ENCODE peak calls at places on chromosome 19, in nine cellular contexts. One of them, this sample, is unnamed.

GRCh38 chr19:12867120-12868099 is 13.8 kb downstream of the DNASE2 start:
- DNase-seq in stimulated activated naive B cell treated with anti-CD40 and anti-IgM and Interleukin-4, amounts not matched to agents 10 μg/mL and 1 μg/mL and 100 μg/mL, for 72 hours: peak
- DNase-seq in T-cell: peak
- DNase-seq in lung: no peak
- DNase-seq in AML-193: peak
- DNase-seq in ELR: peak
- DNase-seq in endodermal cell: peak
- DNase-seq in Peyer's patch: peak
- DNase-seq in T follicular helper cell: peak
- DNase-seq in this sample: no peak

GRCh38 chr19:46970815-46971214 is 48.8 kb upstream of the NPAS1 start:
- DNase-seq in stimulated activated naive B cell treated with anti-CD40 and anti-IgM and Interleukin-4, amounts not matched to agents 10 μg/mL and 1 μg/mL and 100 μg/mL, for 72 hours: no peak
- DNase-seq in T-cell: no peak
- DNase-seq in lung: no peak
- DNase-seq in AML-193: no peak
- DNase-seq in ELR: peak
- DNase-seq in endodermal cell: no peak
- DNase-seq in Peyer's patch: no peak
- DNase-seq in T follicular helper cell: no peak
- DNase-seq in this sample: no peak

GRCh38 chr19:39915101-39915847 is 19.2 kb downstream of the FCGBP start:
- DNase-seq in stimulated activated naive B cell treated with anti-CD40 and anti-IgM and Interleukin-4, amounts not matched to agents 10 μg/mL and 1 μg/mL and 100 μg/mL, for 72 hours: no peak
- DNase-seq in T-cell: no peak
- DNase-seq in lung: peak
- DNase-seq in AML-193: no peak
- DNase-seq in ELR: no peak
- DNase-seq in endodermal cell: peak
- DNase-seq in Peyer's patch: no peak
- DNase-seq in T follicular helper cell: no peak
- DNase-seq in this sample: no peak

GRCh38 chr19:39007096-39007495 is 25.3 kb downstream of the FBXO27 start:
- DNase-seq in stimulated activated naive B cell treated with anti-CD40 and anti-IgM and Interleukin-4, amounts not matched to agents 10 μg/mL and 1 μg/mL and 100 μg/mL, for 72 hours: no peak
- DNase-seq in T-cell: no peak
- DNase-seq in lung: no peak
- DNase-seq in AML-193: no peak
- DNase-seq in ELR: no peak
- DNase-seq in endodermal cell: no peak
- DNase-seq in Peyer's patch: no peak
- DNase-seq in T follicular helper cell: no peak
- DNase-seq in this sample: no peak

GRCh38 chr19:21483589-21484170 is 21.7 kb upstream of the ZNF429 start:
- DNase-seq in stimulated activated naive B cell treated with anti-CD40 and anti-IgM and Interleukin-4, amounts not matched to agents 10 μg/mL and 1 μg/mL and 100 μg/mL, for 72 hours: peak
- DNase-seq in T-cell: peak
- DNase-seq in lung: peak
- DNase-seq in AML-193: peak
- DNase-seq in ELR: peak
- DNase-seq in endodermal cell: peak
- DNase-seq in Peyer's patch: no peak
- DNase-seq in T follicular helper cell: peak
- DNase-seq in this sample: no peak

GRCh38 chr19:38252935-38253691 is 3.1 kb downstream of the PPP1R14A start:
- DNase-seq in stimulated activated naive B cell treated with anti-CD40 and anti-IgM and Interleukin-4, amounts not matched to agents 10 μg/mL and 1 μg/mL and 100 μg/mL, for 72 hours: peak
- DNase-seq in T-cell: no peak
- DNase-seq in lung: no peak
- DNase-seq in AML-193: no peak
- DNase-seq in ELR: no peak
- DNase-seq in endodermal cell: peak
- DNase-seq in Peyer's patch: no peak
- DNase-seq in T follicular helper cell: no peak
- DNase-seq in this sample: peak

GRCh38 chr19:48815870-48816501 is 5.2 kb upstream of the BCAT2 start:
- DNase-seq in stimulated activated naive B cell treated with anti-CD40 and anti-IgM and Interleukin-4, amounts not matched to agents 10 μg/mL and 1 μg/mL and 100 μg/mL, for 72 hours: no peak
- DNase-seq in T-cell: no peak
- DNase-seq in lung: no peak
- DNase-seq in AML-193: no peak
- DNase-seq in ELR: peak
- DNase-seq in endodermal cell: no peak
- DNase-seq in Peyer's patch: no peak
- DNase-seq in T follicular helper cell: no peak
- DNase-seq in this sample: no peak

GRCh38 chr19:991174-991931 is 7.2 kb downstream of the WDR18 start:
- DNase-seq in stimulated activated naive B cell treated with anti-CD40 and anti-IgM and Interleukin-4, amounts not matched to agents 10 μg/mL and 1 μg/mL and 100 μg/mL, for 72 hours: no peak
- DNase-seq in T-cell: peak
- DNase-seq in lung: no peak
- DNase-seq in AML-193: no peak
- DNase-seq in ELR: peak
- DNase-seq in endodermal cell: peak
- DNase-seq in Peyer's patch: no peak
- DNase-seq in T follicular helper cell: peak
- DNase-seq in this sample: no peak

GRCh38 chr19:11196406-11197287 is 698 bp downstream of the KANK2 start:
- DNase-seq in stimulated activated naive B cell treated with anti-CD40 and anti-IgM and Interleukin-4, amounts not matched to agents 10 μg/mL and 1 μg/mL and 100 μg/mL, for 72 hours: no peak
- DNase-seq in T-cell: no peak
- DNase-seq in lung: peak
- DNase-seq in AML-193: no peak
- DNase-seq in ELR: peak
- DNase-seq in endodermal cell: peak
- DNase-seq in Peyer's patch: peak
- DNase-seq in T follicular helper cell: no peak
- DNase-seq in this sample: no peak

GRCh38 chr19:7965921-7966665 is 22.6 kb upstream of the TIMM44 start:
- DNase-seq in stimulated activated naive B cell treated with anti-CD40 and anti-IgM and Interleukin-4, amounts not matched to agents 10 μg/mL and 1 μg/mL and 100 μg/mL, for 72 hours: no peak
- DNase-seq in T-cell: no peak
- DNase-seq in lung: no peak
- DNase-seq in AML-193: no peak
- DNase-seq in ELR: no peak
- DNase-seq in endodermal cell: no peak
- DNase-seq in Peyer's patch: no peak
- DNase-seq in T follicular helper cell: no peak
- DNase-seq in this sample: no peak

GRCh38 chr19:6023936-6024335 is 46.0 kb upstream of the RANBP3 start:
- DNase-seq in stimulated activated naive B cell treated with anti-CD40 and anti-IgM and Interleukin-4, amounts not matched to agents 10 μg/mL and 1 μg/mL and 100 μg/mL, for 72 hours: no peak
- DNase-seq in T-cell: no peak
- DNase-seq in lung: no peak
- DNase-seq in AML-193: no peak
- DNase-seq in ELR: no peak
- DNase-seq in endodermal cell: no peak
- DNase-seq in Peyer's patch: peak
- DNase-seq in T follicular helper cell: no peak
- DNase-seq in this sample: no peak

GRCh38 chr19:7918615-7919421 is 1.3 kb upstream of the SNAPC2 start:
- DNase-seq in stimulated activated naive B cell treated with anti-CD40 and anti-IgM and Interleukin-4, amounts not matched to agents 10 μg/mL and 1 μg/mL and 100 μg/mL, for 72 hours: no peak
- DNase-seq in T-cell: no peak
- DNase-seq in lung: no peak
- DNase-seq in AML-193: no peak
- DNase-seq in ELR: no peak
- DNase-seq in endodermal cell: no peak
- DNase-seq in Peyer's patch: peak
- DNase-seq in T follicular helper cell: no peak
- DNase-seq in this sample: no peak

GRCh38 chr19:38773469-38774177 is at the start of gene LGALS7:
- DNase-seq in stimulated activated naive B cell treated with anti-CD40 and anti-IgM and Interleukin-4, amounts not matched to agents 10 μg/mL and 1 μg/mL and 100 μg/mL, for 72 hours: no peak
- DNase-seq in T-cell: no peak
- DNase-seq in lung: no peak
- DNase-seq in AML-193: no peak
- DNase-seq in ELR: no peak
- DNase-seq in endodermal cell: no peak
- DNase-seq in Peyer's patch: no peak
- DNase-seq in T follicular helper cell: no peak
- DNase-seq in this sample: no peak

GRCh38 chr19:57672466-57672865 is 3.7 kb downstream of the ZSCAN4 start:
- DNase-seq in stimulated activated naive B cell treated with anti-CD40 and anti-IgM and Interleukin-4, amounts not matched to agents 10 μg/mL and 1 μg/mL and 100 μg/mL, for 72 hours: no peak
- DNase-seq in T-cell: no peak
- DNase-seq in lung: no peak
- DNase-seq in AML-193: no peak
- DNase-seq in ELR: no peak
- DNase-seq in endodermal cell: no peak
- DNase-seq in Peyer's patch: no peak
- DNase-seq in T follicular helper cell: no peak
- DNase-seq in this sample: no peak

GRCh38 chr19:33194884-33195710 is 967 bp downstream of the LRP3 start:
- DNase-seq in stimulated activated naive B cell treated with anti-CD40 and anti-IgM and Interleukin-4, amounts not matched to agents 10 μg/mL and 1 μg/mL and 100 μg/mL, for 72 hours: no peak
- DNase-seq in T-cell: no peak
- DNase-seq in lung: no peak
- DNase-seq in AML-193: no peak
- DNase-seq in ELR: peak
- DNase-seq in endodermal cell: peak
- DNase-seq in Peyer's patch: no peak
- DNase-seq in T follicular helper cell: no peak
- DNase-seq in this sample: no peak

GRCh38 chr19:16066611-16067104 is 9.6 kb upstream of the TPM4 start:
- DNase-seq in stimulated activated naive B cell treated with anti-CD40 and anti-IgM and Interleukin-4, amounts not matched to agents 10 μg/mL and 1 μg/mL and 100 μg/mL, for 72 hours: no peak
- DNase-seq in T-cell: peak
- DNase-seq in lung: no peak
- DNase-seq in AML-193: peak
- DNase-seq in ELR: peak
- DNase-seq in endodermal cell: no peak
- DNase-seq in Peyer's patch: peak
- DNase-seq in T follicular helper cell: peak
- DNase-seq in this sample: no peak

GRCh38 chr19:10113964-10114650 is 2.6 kb downstream of the P2RY11 start:
- DNase-seq in stimulated activated naive B cell treated with anti-CD40 and anti-IgM and Interleukin-4, amounts not matched to agents 10 μg/mL and 1 μg/mL and 100 μg/mL, for 72 hours: no peak
- DNase-seq in T-cell: no peak
- DNase-seq in lung: no peak
- DNase-seq in AML-193: no peak
- DNase-seq in ELR: no peak
- DNase-seq in endodermal cell: peak
- DNase-seq in Peyer's patch: no peak
- DNase-seq in T follicular helper cell: no peak
- DNase-seq in this sample: no peak

GRCh38 chr19:2266183-2266993 is 10.2 kb upstream of the JSRP1 start:
- DNase-seq in stimulated activated naive B cell treated with anti-CD40 and anti-IgM and Interleukin-4, amounts not matched to agents 10 μg/mL and 1 μg/mL and 100 μg/mL, for 72 hours: peak
- DNase-seq in T-cell: no peak
- DNase-seq in lung: peak
- DNase-seq in AML-193: peak
- DNase-seq in ELR: peak
- DNase-seq in endodermal cell: no peak
- DNase-seq in Peyer's patch: peak
- DNase-seq in T follicular helper cell: no peak
- DNase-seq in this sample: peak

GRCh38 chr19:37519890-37520289 is 13.2 kb downstream of the ZNF793 start:
- DNase-seq in stimulated activated naive B cell treated with anti-CD40 and anti-IgM and Interleukin-4, amounts not matched to agents 10 μg/mL and 1 μg/mL and 100 μg/mL, for 72 hours: no peak
- DNase-seq in T-cell: no peak
- DNase-seq in lung: no peak
- DNase-seq in AML-193: no peak
- DNase-seq in ELR: peak
- DNase-seq in endodermal cell: no peak
- DNase-seq in Peyer's patch: no peak
- DNase-seq in T follicular helper cell: no peak
- DNase-seq in this sample: no peak

GRCh38 chr19:48735031-48735615 is 5.3 kb downstream of the RASIP1 start:
- DNase-seq in stimulated activated naive B cell treated with anti-CD40 and anti-IgM and Interleukin-4, amounts not matched to agents 10 μg/mL and 1 μg/mL and 100 μg/mL, for 72 hours: no peak
- DNase-seq in T-cell: no peak
- DNase-seq in lung: no peak
- DNase-seq in AML-193: no peak
- DNase-seq in ELR: peak
- DNase-seq in endodermal cell: peak
- DNase-seq in Peyer's patch: peak
- DNase-seq in T follicular helper cell: no peak
- DNase-seq in this sample: no peak

GRCh38 chr19:55406869-55407624 is 541 bp downstream of the UBE2S start:
- DNase-seq in stimulated activated naive B cell treated with anti-CD40 and anti-IgM and Interleukin-4, amounts not matched to agents 10 μg/mL and 1 μg/mL and 100 μg/mL, for 72 hours: no peak
- DNase-seq in T-cell: no peak
- DNase-seq in lung: peak
- DNase-seq in AML-193: no peak
- DNase-seq in ELR: peak
- DNase-seq in endodermal cell: peak
- DNase-seq in Peyer's patch: peak
- DNase-seq in T follicular helper cell: no peak
- DNase-seq in this sample: no peak

GRCh38 chr19:9474975-9475374 is 23.4 kb downstream of the ZNF560 start:
- DNase-seq in stimulated activated naive B cell treated with anti-CD40 and anti-IgM and Interleukin-4, amounts not matched to agents 10 μg/mL and 1 μg/mL and 100 μg/mL, for 72 hours: no peak
- DNase-seq in T-cell: no peak
- DNase-seq in lung: no peak
- DNase-seq in AML-193: no peak
- DNase-seq in ELR: no peak
- DNase-seq in endodermal cell: no peak
- DNase-seq in Peyer's patch: no peak
- DNase-seq in T follicular helper cell: no peak
- DNase-seq in this sample: no peak

GRCh38 chr19:49538643-49539042 is 10.8 kb downstream of the RCN3 start:
- DNase-seq in stimulated activated naive B cell treated with anti-CD40 and anti-IgM and Interleukin-4, amounts not matched to agents 10 μg/mL and 1 μg/mL and 100 μg/mL, for 72 hours: no peak
- DNase-seq in T-cell: no peak
- DNase-seq in lung: no peak
- DNase-seq in AML-193: no peak
- DNase-seq in ELR: no peak
- DNase-seq in endodermal cell: no peak
- DNase-seq in Peyer's patch: no peak
- DNase-seq in T follicular helper cell: no peak
- DNase-seq in this sample: no peak

GRCh38 chr19:28920269-28921066 is 292.5 kb downstream of the UQCRFS1 start:
- DNase-seq in stimulated activated naive B cell treated with anti-CD40 and anti-IgM and Interleukin-4, amounts not matched to agents 10 μg/mL and 1 μg/mL and 100 μg/mL, for 72 hours: no peak
- DNase-seq in T-cell: no peak
- DNase-seq in lung: no peak
- DNase-seq in AML-193: peak
- DNase-seq in ELR: no peak
- DNase-seq in endodermal cell: peak
- DNase-seq in Peyer's patch: no peak
- DNase-seq in T follicular helper cell: no peak
- DNase-seq in this sample: no peak

GRCh38 chr19:48681127-48681470 is 8.3 kb upstream of the NTN5 start:
- DNase-seq in stimulated activated naive B cell treated with anti-CD40 and anti-IgM and Interleukin-4, amounts not matched to agents 10 μg/mL and 1 μg/mL and 100 μg/mL, for 72 hours: no peak
- DNase-seq in T-cell: no peak
- DNase-seq in lung: no peak
- DNase-seq in AML-193: no peak
- DNase-seq in ELR: peak
- DNase-seq in endodermal cell: no peak
- DNase-seq in Peyer's patch: no peak
- DNase-seq in T follicular helper cell: no peak
- DNase-seq in this sample: no peak

GRCh38 chr19:49881186-49881585 is 3.7 kb downstream of the TBC1D17 start:
- DNase-seq in stimulated activated naive B cell treated with anti-CD40 and anti-IgM and Interleukin-4, amounts not matched to agents 10 μg/mL and 1 μg/mL and 100 μg/mL, for 72 hours: no peak
- DNase-seq in T-cell: no peak
- DNase-seq in lung: no peak
- DNase-seq in AML-193: no peak
- DNase-seq in ELR: no peak
- DNase-seq in endodermal cell: no peak
- DNase-seq in Peyer's patch: no peak
- DNase-seq in T follicular helper cell: no peak
- DNase-seq in this sample: no peak

GRCh38 chr19:43306097-43306496 is 36.8 kb upstream of the PSG9 start:
- DNase-seq in stimulated activated naive B cell treated with anti-CD40 and anti-IgM and Interleukin-4, amounts not matched to agents 10 μg/mL and 1 μg/mL and 100 μg/mL, for 72 hours: no peak
- DNase-seq in T-cell: no peak
- DNase-seq in lung: no peak
- DNase-seq in AML-193: no peak
- DNase-seq in ELR: peak
- DNase-seq in endodermal cell: no peak
- DNase-seq in Peyer's patch: no peak
- DNase-seq in T follicular helper cell: no peak
- DNase-seq in this sample: no peak

GRCh38 chr19:16160943-16161560 is 12.3 kb downstream of the CIB3 start:
- DNase-seq in stimulated activated naive B cell treated with anti-CD40 and anti-IgM and Interleukin-4, amounts not matched to agents 10 μg/mL and 1 μg/mL and 100 μg/mL, for 72 hours: no peak
- DNase-seq in T-cell: no peak
- DNase-seq in lung: no peak
- DNase-seq in AML-193: no peak
- DNase-seq in ELR: peak
- DNase-seq in endodermal cell: no peak
- DNase-seq in Peyer's patch: no peak
- DNase-seq in T follicular helper cell: no peak
- DNase-seq in this sample: no peak

GRCh38 chr19:1045247-1045603 is 5.3 kb downstream of the ABCA7 start:
- DNase-seq in stimulated activated naive B cell treated with anti-CD40 and anti-IgM and Interleukin-4, amounts not matched to agents 10 μg/mL and 1 μg/mL and 100 μg/mL, for 72 hours: no peak
- DNase-seq in T-cell: peak
- DNase-seq in lung: no peak
- DNase-seq in AML-193: no peak
- DNase-seq in ELR: peak
- DNase-seq in endodermal cell: peak
- DNase-seq in Peyer's patch: peak
- DNase-seq in T follicular helper cell: peak
- DNase-seq in this sample: no peak

GRCh38 chr19:37975071-37975470 is 68.1 kb downstream of the SIPA1L3 start:
- DNase-seq in stimulated activated naive B cell treated with anti-CD40 and anti-IgM and Interleukin-4, amounts not matched to agents 10 μg/mL and 1 μg/mL and 100 μg/mL, for 72 hours: no peak
- DNase-seq in T-cell: no peak
- DNase-seq in lung: no peak
- DNase-seq in AML-193: no peak
- DNase-seq in ELR: no peak
- DNase-seq in endodermal cell: no peak
- DNase-seq in Peyer's patch: peak
- DNase-seq in T follicular helper cell: no peak
- DNase-seq in this sample: no peak

GRCh38 chr19:3499738-3500428 is 591 bp downstream of the DOHH start:
- DNase-seq in stimulated activated naive B cell treated with anti-CD40 and anti-IgM and Interleukin-4, amounts not matched to agents 10 μg/mL and 1 μg/mL and 100 μg/mL, for 72 hours: no peak
- DNase-seq in T-cell: no peak
- DNase-seq in lung: no peak
- DNase-seq in AML-193: no peak
- DNase-seq in ELR: peak
- DNase-seq in endodermal cell: no peak
- DNase-seq in Peyer's patch: no peak
- DNase-seq in T follicular helper cell: no peak
- DNase-seq in this sample: no peak

This sample was measured in hypothalamus.